ENCODE peak calls at places on chromosomes 4 and X, in eight cellular contexts. H is retinal pigment epithelial cell, S is Panc1, G is astrocyte, Z is heart right ventricle, T is B cell, C is thyroid gland, K is cardiac muscle cell. Q is an unnamed sample.

GRCh38 chr4:6918345-6918744 is 8.7 kb downstream of the TBC1D14 start:
- DNase-seq in H (no peak), S (no peak), G (no peak), Z (no peak), T (no peak), C (no peak), K (no peak), Q (no peak)

GRCh38 chrX:108811891-108812290 is 75.5 kb upstream of the IRS4 start:
- DNase-seq in H (no peak), S (no peak), G (no peak), Z (no peak), T (no peak), C (no peak), K (no peak), Q (no peak)

GRCh38 chr4:76589872-76590846 is 155.1 kb downstream of the SHROOM3 start:
- DNase-seq in H (peak), S (no peak), G (peak), Z (peak), T (no peak), C (peak), K (peak), Q (no peak)

GRCh38 chrX:148541461-148541983 is 41.1 kb downstream of the AFF2 start:
- DNase-seq in H (no peak), S (no peak), G (no peak), Z (no peak), T (no peak), C (no peak), K (no peak), Q (no peak)

GRCh38 chr4:103050736-103051436 is 25.7 kb downstream of the SLC9B2 start:
- DNase-seq in H (no peak), S (no peak), G (peak), Z (no peak), T (no peak), C (no peak), K (no peak), Q (no peak)

GRCh38 chr4:111174331-111174730 is 551.5 kb upstream of the PITX2 start:
- DNase-seq in H (no peak), S (no peak), G (peak), Z (no peak), T (no peak), C (no peak), K (no peak), Q (no peak)

GRCh38 chr4:139969635-139970266 is 184.2 kb downstream of the MAML3 start:
- DNase-seq in H (no peak), S (no peak), G (no peak), Z (no peak), T (no peak), C (peak), K (no peak), Q (no peak)

GRCh38 chrX:132837971-132838370 is 120.5 kb downstream of the HS6ST2 start:
- DNase-seq in H (no peak), S (no peak), G (peak), Z (no peak), T (no peak), C (no peak), K (no peak), Q (no peak)

GRCh38 chrX:64662876-64663275 is 267.6 kb upstream of the MTMR8 start:
- DNase-seq in H (no peak), S (no peak), G (no peak), Z (no peak), T (no peak), C (no peak), K (no peak), Q (no peak)

GRCh38 chr4:40718571-40718970 is 31.2 kb upstream of the NSUN7 start:
- DNase-seq in H (peak), S (no peak), G (no peak), Z (no peak), T (no peak), C (peak), K (no peak), Q (no peak)

GRCh38 chr4:3472411-3473141 is 9.5 kb downstream of the DOK7 start:
- DNase-seq in H (no peak), S (no peak), G (no peak), Z (no peak), T (no peak), C (no peak), K (no peak), Q (no peak)

GRCh38 chr4:4947721-4948120 is 71.5 kb downstream of the CYTL1 start:
- DNase-seq in H (no peak), S (no peak), G (no peak), Z (no peak), T (no peak), C (no peak), K (no peak), Q (no peak)

GRCh38 chr4:9804918-9805317 is 23.5 kb downstream of the DRD5 start:
- DNase-seq in H (no peak), S (no peak), G (no peak), Z (no peak), T (no peak), C (no peak), K (no peak), Q (no peak)

GRCh38 chr4:119138046-119138445 is 2.4 kb downstream of the MYOZ2 start:
- DNase-seq in H (no peak), S (no peak), G (peak), Z (no peak), T (no peak), C (no peak), K (peak), Q (no peak)

GRCh38 chr4:173370130-173370476 is 651 bp upstream of the SAP30 start:
- DNase-seq in H (no peak), S (no peak), G (no peak), Z (peak), T (peak), C (peak), K (no peak), Q (peak)

GRCh38 chrX:73262991-73263390 is 48.3 kb upstream of the NAP1L2 start:
- DNase-seq in H (no peak), S (no peak), G (no peak), Z (no peak), T (no peak), C (no peak), K (no peak), Q (no peak)

GRCh38 chrX:38839269-38839668 is 38.0 kb downstream of the MID1IP1 start:
- DNase-seq in H (no peak), S (no peak), G (no peak), Z (no peak), T (no peak), C (no peak), K (no peak), Q (no peak)

GRCh38 chr4:140037353-140038030 is 116.5 kb downstream of the MAML3 start:
- DNase-seq in H (peak), S (peak), G (peak), Z (no peak), T (no peak), C (no peak), K (peak), Q (no peak)

GRCh38 chrX:106891762-106892161 is 11.4 kb downstream of the RIPPLY1 start:
- DNase-seq in H (no peak), S (no peak), G (no peak), Z (no peak), T (no peak), C (no peak), K (no peak), Q (no peak)

GRCh38 chr4:1058198-1058996 is 47.0 kb downstream of the FGFRL1 start:
- DNase-seq in H (no peak), S (no peak), G (no peak), Z (no peak), T (no peak), C (no peak), K (no peak), Q (no peak)

GRCh38 chr4:186020793-186021407 is 48.1 kb upstream of the TLR3 start:
- DNase-seq in H (no peak), S (no peak), G (no peak), Z (no peak), T (no peak), C (peak), K (peak), Q (no peak)

GRCh38 chr4:186021461-186022167 is 47.3 kb upstream of the TLR3 start:
- DNase-seq in H (no peak), S (peak), G (peak), Z (peak), T (no peak), C (peak), K (peak), Q (peak)

GRCh38 chr4:186027405-186027804 is 41.6 kb upstream of the TLR3 start:
- DNase-seq in H (no peak), S (no peak), G (no peak), Z (no peak), T (no peak), C (no peak), K (no peak), Q (no peak)

GRCh38 chr4:186023975-186024374 is 45.0 kb upstream of the TLR3 start:
- DNase-seq in H (no peak), S (no peak), G (no peak), Z (no peak), T (no peak), C (peak), K (no peak), Q (no peak)

DNA sequence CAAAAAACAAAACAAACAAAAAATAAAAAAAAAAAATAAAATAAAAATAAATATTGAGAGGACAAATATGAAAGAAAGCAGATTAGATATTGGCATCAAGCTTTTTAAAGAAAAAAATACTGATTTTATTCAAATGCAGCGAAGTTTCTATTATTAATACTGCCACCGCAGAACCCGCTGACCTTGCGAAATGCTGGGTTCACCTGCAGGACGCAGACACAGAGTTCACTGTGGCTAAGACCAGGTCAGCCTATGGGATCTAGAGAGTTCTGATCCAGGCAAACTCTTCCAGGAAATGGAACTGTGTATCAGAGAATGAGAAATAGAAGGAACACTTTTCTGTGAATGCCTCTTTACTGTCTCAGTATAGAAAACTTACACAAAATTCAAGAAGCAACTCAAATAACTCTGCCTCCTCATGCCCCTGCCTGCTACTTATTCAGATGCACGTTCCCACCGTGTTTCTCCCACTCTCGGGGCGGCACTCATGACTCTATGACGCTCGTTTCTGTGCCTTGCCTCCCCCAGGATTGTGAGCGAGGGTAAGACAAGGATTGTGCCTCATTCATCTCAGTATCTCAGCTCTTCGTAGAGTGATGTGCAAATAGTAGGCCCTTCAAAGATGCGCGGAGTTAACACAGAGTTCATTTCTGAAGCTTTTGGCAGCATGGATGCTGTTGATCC is 44.2 kb upstream of the TLR3 start:
- DNase-seq in H (no peak), S (no peak), G (no peak), Z (no peak), T (no peak), C (no peak), K (no peak), Q (no peak)
- TF ChIP-seq CTCF in H (no peak), S (no peak), G (no peak), Z (no peak), T (no peak), C (no peak), K (no peak), Q (no peak)

GRCh38 chrX:9033586-9033985 is 341 bp downstream of the FAM9B start:
- DNase-seq in H (no peak), S (no peak), G (no peak), Z (no peak), T (no peak), C (no peak), K (no peak), Q (no peak)

GRCh38 chrX:9037296-9037695 is 3.4 kb upstream of the FAM9B start:
- DNase-seq in H (no peak), S (no peak), G (no peak), Z (no peak), T (no peak), C (no peak), K (no peak), Q (no peak)

GRCh38 chrX:9033989-9034388 is at the start of gene FAM9B:
- DNase-seq in H (no peak), S (no peak), G (no peak), Z (no peak), T (no peak), C (no peak), K (no peak), Q (no peak)

DNA sequence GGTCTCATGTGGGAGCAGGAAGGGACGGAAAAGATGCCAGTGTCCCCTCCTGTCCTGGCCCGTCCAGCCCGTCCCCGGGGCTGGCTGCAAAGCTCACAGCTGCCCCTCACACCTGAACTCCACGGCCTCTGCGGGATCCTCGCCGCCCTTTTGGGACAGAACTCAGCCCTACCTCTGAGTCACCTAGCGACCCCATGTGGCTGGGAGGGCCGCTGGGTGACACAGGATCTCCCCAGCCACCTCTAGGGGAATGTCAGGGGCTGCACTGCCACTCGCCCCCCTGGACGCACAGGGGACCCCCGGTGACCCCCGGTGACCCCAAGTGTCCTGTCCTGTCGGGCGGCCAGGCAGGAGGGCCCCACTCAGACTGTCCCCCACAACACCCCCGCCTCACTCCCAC is 748 bp downstream of the FAM9B start:
- DNase-seq in H (no peak), S (no peak), G (no peak), Z (no peak), T (peak), C (no peak), K (no peak), Q (no peak)
- TF ChIP-seq CTCF in H (no peak), S (no peak), G (no peak), Z (no peak), T (no peak), C (no peak), K (no peak), Q (no peak)

DNA sequence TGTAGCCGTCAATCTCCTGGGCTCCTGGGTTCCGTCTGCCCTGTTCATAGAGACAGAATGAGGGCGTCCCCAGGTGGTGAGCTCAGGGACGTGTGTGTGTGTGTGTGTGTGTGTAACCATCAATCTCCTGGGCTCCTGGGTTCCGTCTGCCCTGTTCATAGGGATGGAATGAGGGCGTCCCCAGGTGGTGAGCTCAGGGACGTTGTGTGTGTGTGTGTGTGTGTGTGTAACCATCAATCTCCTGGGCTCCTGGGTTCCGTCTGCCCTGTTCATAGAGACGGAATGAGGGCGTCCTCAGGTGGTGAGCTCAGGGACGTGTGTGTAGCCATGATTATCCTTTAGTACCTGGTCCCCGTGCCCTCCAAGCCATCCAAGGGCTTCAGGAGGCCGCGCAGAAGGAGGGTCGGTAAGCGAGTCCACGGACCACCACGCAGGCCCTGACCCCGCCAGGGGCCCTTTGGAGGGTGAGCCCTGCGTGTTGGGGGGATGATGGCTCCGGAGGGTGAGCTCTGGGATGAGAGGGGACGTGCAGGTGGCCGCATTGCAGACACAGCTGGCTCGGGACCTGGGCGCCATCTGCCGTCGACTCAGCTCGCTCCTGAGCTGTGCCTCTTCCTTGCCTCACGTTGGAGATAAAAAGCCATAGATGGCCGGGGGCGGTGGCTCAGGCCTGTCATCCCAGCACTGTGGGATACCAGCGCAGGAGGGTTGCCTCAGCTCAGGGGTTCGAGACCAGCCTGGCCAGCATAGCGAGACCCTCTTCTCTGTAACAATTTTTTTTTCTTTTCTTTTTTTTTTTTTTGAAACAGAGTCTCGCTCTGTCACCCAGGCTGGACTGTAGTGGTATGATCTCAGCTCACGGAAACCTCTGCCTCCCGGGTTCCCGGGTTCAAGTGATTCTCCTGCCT is 5.4 kb upstream of the GTPBP6 start:
- DNase-seq in H (no peak), S (peak), G (peak), Z (no peak), T (no peak), C (peak), K (peak), Q (no peak)
- TF ChIP-seq CTCF in H (peak), S (peak), G (no peak), Z (peak), T (no peak), C (no peak), K (no peak), Q (no peak)

DNA sequence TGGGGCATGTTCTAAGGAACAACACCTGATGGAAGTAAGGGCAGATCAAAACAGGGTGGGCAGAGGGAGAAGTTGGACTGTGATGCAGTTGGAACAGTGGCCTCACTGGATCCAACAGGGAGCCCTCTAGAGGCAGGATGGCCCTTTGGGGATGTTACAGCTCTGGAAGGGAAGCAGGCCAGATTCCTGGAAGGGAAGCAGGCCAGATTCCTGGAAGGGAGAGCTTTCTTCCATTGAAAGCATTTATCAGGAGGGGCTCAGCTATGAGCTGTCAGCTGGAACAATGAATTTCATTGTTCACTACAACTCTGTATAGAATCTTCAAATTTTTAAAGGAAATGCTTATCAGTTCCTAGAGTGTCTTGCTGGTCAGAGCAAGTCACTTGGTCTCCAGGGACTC is 17.7 kb downstream of the IL15 start:
- DNase-seq in H (no peak), S (no peak), G (peak), Z (peak), T (no peak), C (peak), K (peak), Q (no peak)
- TF ChIP-seq CTCF in H (peak), S (peak), G (peak), Z (peak), T (no peak), C (no peak), K (peak), Q (peak)

Q was measured in GM10248.